ENCODE peak calls at places on chromosomes 6 and 20, in seven cellular contexts. O is mesendoderm, E is H9, K is IMR-90, J is neuronal stem cell, P is H1, Y is mesenchymal stem cell. X is an unnamed sample.

GRCh38 chr20:34122274-34122980 is 10.4 kb upstream of the EIF2S2 start:
- DNase-seq in J (no peak), K (no peak), E (no peak), O (no peak), P (no peak), Y (no peak), X (no peak)

GRCh38 chr20:23302386-23302785 is 48.2 kb upstream of the NXT1 start:
- DNase-seq in K (no peak), P (no peak), O (no peak), Y (no peak), E (no peak), J (no peak), X (no peak)

GRCh38 chr6:27441001-27441400 is 31.9 kb downstream of the ZNF184 start:
- DNase-seq in Y (no peak), P (no peak), E (no peak), K (peak; percentile 1), O (no peak), J (no peak), X (peak; percentile 55)

GRCh38 chr6:85752602-85753001 is 109.9 kb upstream of the SYNCRIP start:
- DNase-seq in E (no peak), Y (no peak), K (no peak), J (no peak), O (no peak), P (no peak), X (no peak)

GRCh38 chr20:34834459-34834893 is 9.0 kb upstream of the NCOA6 start:
- DNase-seq in K (peak; percentile 45), J (no peak), O (peak; percentile 17), P (no peak), Y (peak; percentile 55), E (no peak), X (peak; percentile 83)

GRCh38 chr20:4136078-4136966 is 121.0 kb upstream of the RNF24 start:
- DNase-seq in P (no peak), Y (peak; percentile 95), K (peak; percentile 56), E (no peak), J (no peak), O (peak; percentile 51), X (no peak)

GRCh38 chr6:52820198-52820597 is 16.6 kb upstream of the GSTA1 start:
- DNase-seq in P (no peak), J (no peak), Y (no peak), E (no peak), K (peak; percentile 52), O (no peak), X (peak; percentile 21)

GRCh38 chr20:51541189-51542032 is 1.1 kb downstream of the NFATC2 start:
- DNase-seq in E (no peak), P (no peak), K (peak; percentile 22), O (peak; percentile 81), Y (peak; percentile 58), J (no peak), X (peak; percentile 21)

GRCh38 chr20:63657260-63657936 is 714 bp upstream of the RTEL1 start:
- DNase-seq in Y (no peak), K (no peak), P (no peak), J (no peak), E (no peak), O (no peak), X (no peak)

GRCh38 chr6:134676307-134677281 is 273.3 kb downstream of the ALDH8A1 start:
- DNase-seq in K (peak; percentile 11), Y (peak; percentile 24), E (no peak), J (no peak), P (no peak), O (peak; percentile 13), X (peak; percentile 27)

GRCh38 chr20:59604770-59605665 is 678 bp downstream of the PHACTR3 start:
- DNase-seq in P (peak; percentile 55), Y (no peak), J (peak; percentile 18), O (peak; percentile 10), E (peak; percentile 51), K (no peak), X (no peak)

GRCh38 chr20:58630063-58630462 is 21.0 kb upstream of the STX16 start:
- DNase-seq in K (peak; percentile 47), Y (peak; percentile 27), J (no peak), P (no peak), O (no peak), E (no peak), X (no peak)

GRCh38 chr20:9235518-9235917 is 166.6 kb downstream of the PLCB4 start:
- DNase-seq in J (no peak), P (no peak), Y (peak; percentile 74), K (peak; percentile 75), E (no peak), O (no peak), X (no peak)

GRCh38 chr6:144294016-144294415 is 8.9 kb downstream of the UTRN start:
- DNase-seq in O (no peak), K (peak; percentile 90), P (no peak), J (no peak), E (no peak), Y (peak; percentile 53), X (peak; percentile 82)

GRCh38 chr20:50504231-50504823 is 5.9 kb upstream of the PTPN1 start:
- DNase-seq in E (no peak), O (peak; percentile 44), Y (peak; percentile 87), K (no peak), J (no peak), P (no peak), X (no peak)

GRCh38 chr6:146484411-146484810 is 59.2 kb upstream of the RAB32 start:
- DNase-seq in K (no peak), Y (no peak), E (no peak), P (no peak), J (no peak), O (no peak), X (no peak)

GRCh38 chr6:154673919-154674318 is 59.3 kb upstream of the SCAF8 start:
- DNase-seq in O (peak; percentile 56), K (no peak), J (no peak), P (no peak), Y (no peak), E (no peak), X (no peak)

GRCh38 chr6:154672086-154672485 is 61.1 kb upstream of the SCAF8 start:
- DNase-seq in P (no peak), E (no peak), O (no peak), K (no peak), J (no peak), Y (no peak), X (no peak)

GRCh38 chr6:154668156-154668555 is 65.1 kb upstream of the SCAF8 start:
- DNase-seq in O (no peak), Y (no peak), K (no peak), P (no peak), E (no peak), J (no peak), X (no peak)
- H3K4ac ChIP-seq in O (no peak overlapping the region), Y (no peak overlapping the region), K (no peak overlapping the region), P (no peak overlapping the region), E (no peak overlapping the region), J (no peak overlapping the region), X (no peak overlapping the region)

GRCh38 chr6:148217051-148217450 is 125.6 kb upstream of the SASH1 start:
- DNase-seq in O (no peak), P (no peak), J (no peak), E (no peak), Y (no peak), K (no peak), X (no peak)
- H3K9ac ChIP-seq in O (no peak overlapping the region), P (no peak overlapping the region), J (no peak overlapping the region), E (no peak overlapping the region), Y (no peak overlapping the region), K (no peak overlapping the region), X (no peak overlapping the region)

GRCh38 chr6:22325481-22325880 is 28.6 kb upstream of the PRL start:
- DNase-seq in K (no peak), J (no peak), P (no peak), Y (no peak), E (no peak), O (no peak), X (no peak)

GRCh38 chr6:22320750-22321149 is 23.9 kb upstream of the PRL start:
- DNase-seq in K (peak; percentile 93), E (no peak), J (no peak), Y (peak; percentile 91), O (peak; percentile 81), P (no peak), X (peak; percentile 4)

GRCh38 chr6:22322103-22322882 is 25.5 kb upstream of the PRL start:
- DNase-seq in K (peak; percentile 65), J (no peak), Y (peak; percentile 75), O (no peak), E (no peak), P (no peak), X (no peak)

GRCh38 chr6:22326500-22326899 is 29.7 kb upstream of the PRL start:
- DNase-seq in E (no peak), J (no peak), K (no peak), Y (no peak), O (no peak), P (no peak), X (no peak)

GRCh38 chr6:22323848-22324247 is 27.0 kb upstream of the PRL start:
- DNase-seq in O (no peak), E (no peak), K (no peak), Y (peak; percentile 36), P (no peak), J (no peak), X (no peak)
- H3K4ac ChIP-seq in O (no peak overlapping the region), E (no peak overlapping the region), K (peak overlapping the region; percentile 42), Y (no peak overlapping the region), P (no peak overlapping the region), J (no peak overlapping the region), X (no peak overlapping the region)

DNA sequence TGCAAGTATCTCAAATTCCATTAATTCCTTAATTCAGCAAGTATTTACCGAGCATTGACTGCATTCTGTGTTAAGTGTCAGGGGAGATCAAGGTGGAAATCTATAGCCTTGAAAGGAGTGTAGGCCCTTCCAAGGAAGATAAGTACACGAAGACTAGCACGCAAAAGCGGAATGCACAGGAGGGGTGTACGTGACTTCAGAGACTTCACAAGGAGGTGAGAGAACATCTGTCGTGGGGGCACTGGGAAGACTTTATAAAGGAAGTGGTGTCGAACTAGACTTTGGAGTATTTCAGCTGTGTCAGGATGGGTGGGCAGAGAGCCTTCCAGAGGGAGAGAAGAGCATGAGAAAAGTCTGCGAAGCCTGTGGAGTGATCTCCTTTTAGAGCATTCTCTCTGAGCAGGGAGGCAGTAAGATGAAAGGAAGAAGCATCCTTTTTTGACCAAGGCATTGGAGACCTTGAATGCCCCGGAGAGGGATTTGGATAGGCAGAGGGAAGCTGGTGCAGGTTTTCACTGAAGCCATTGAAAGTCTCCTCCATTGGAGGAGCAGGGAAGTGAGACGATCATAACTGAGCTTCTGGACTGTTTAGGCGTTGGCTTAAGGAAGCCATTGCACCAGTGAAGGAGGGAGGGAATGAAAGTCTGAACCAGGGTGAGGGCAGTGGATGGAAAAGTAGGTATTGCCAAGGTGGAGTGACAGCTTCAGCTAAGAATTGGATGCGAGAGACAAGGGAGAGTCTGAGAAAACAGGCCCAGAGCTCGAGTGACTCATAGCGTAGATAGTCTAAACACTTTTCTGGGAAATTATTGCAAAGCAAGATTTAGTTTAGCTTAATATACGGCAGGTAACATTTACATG is 4.3 kb downstream of the DSP start:
- DNase-seq in O (peak; percentile 27), J (no peak), E (no peak), Y (peak; percentile 39), P (no peak), K (peak; percentile 50), X (peak; percentile 84)
- H3K9ac ChIP-seq in O (no peak overlapping the region), J (no peak overlapping the region), E (no peak overlapping the region), Y (no peak overlapping the region), P (no peak overlapping the region), K (no peak overlapping the region), X (no peak overlapping the region)

X was measured in trophoblast cell.